ENCODE peak calls at places on chromosomes 1 and 21, in nine cellular contexts. Z, D, B, U, L, S, E, V and Y are unnamed samples.

GRCh38 chr1:174005032-174005431 is 17.1 kb downstream of the RC3H1 start:
- DNase-seq in B (no peak), E (no peak), Z (no peak), D (no peak), S (no peak), V (no peak), U (no peak), L (peak; percentile 34), Y (no peak)

GRCh38 chr1:36492491-36492890 is 9.8 kb upstream of the CSF3R start:
- DNase-seq in S (no peak), V (no peak), E (no peak), U (no peak), Z (no peak), D (no peak), B (no peak), L (no peak), Y (no peak)

GRCh38 chr1:6975371-6975770 is 190.1 kb downstream of the CAMTA1 start:
- DNase-seq in S (no peak), L (no peak), E (no peak), B (no peak), U (no peak), D (no peak), V (no peak), Z (no peak), Y (no peak)

GRCh38 chr1:40204855-40205254 is 42.9 kb upstream of the TMCO2 start:
- DNase-seq in L (no peak), B (no peak), U (no peak), D (no peak), E (no peak), S (no peak), V (no peak), Z (no peak), Y (no peak)

GRCh38 chr1:234689236-234689635 is 79.3 kb upstream of the IRF2BP2 start:
- DNase-seq in S (no peak), D (no peak), V (no peak), U (no peak), L (no peak), E (no peak), B (no peak), Z (no peak), Y (no peak)

GRCh38 chr1:170723518-170723917 is 59.6 kb downstream of the PRRX1 start:
- DNase-seq in D (no peak), L (no peak), S (peak; percentile 59), Z (no peak), U (no peak), E (no peak), B (no peak), V (no peak), Y (no peak)

GRCh38 chr1:155175281-155175926 is 1.8 kb downstream of the TRIM46 start:
- DNase-seq in L (no peak), Z (peak; percentile 52), V (no peak), E (no peak), U (no peak), B (peak; percentile 47), S (no peak), D (peak; percentile 59), Y (no peak)

GRCh38 chr1:30757196-30757949 is at the start of gene LAPTM5:
- DNase-seq in V (peak; percentile 65), D (peak; percentile 76), U (no peak), Z (peak; percentile 83), S (no peak), E (peak; percentile 68), B (peak; percentile 92), L (no peak), Y (peak; percentile 45)

GRCh38 chr1:47024138-47024856 is 828 bp downstream of the CYP4X1 start:
- DNase-seq in S (no peak), U (no peak), D (no peak), Z (no peak), V (no peak), L (no peak), B (no peak), E (no peak), Y (no peak)

GRCh38 chr1:9717193-9718005 is 65.9 kb downstream of the PIK3CD start:
- DNase-seq in U (peak; percentile 70), D (peak; percentile 75), L (no peak), S (no peak), B (peak; percentile 97), V (peak; percentile 46), Z (no peak), E (peak; percentile 61), Y (peak; percentile 49)
- H3K4me1 ChIP-seq in U (peaks cover 6% of the 10 kb centered on the region), D (no peaks in the 10 kb centered on the region), L (peaks cover 3% of the 10 kb centered on the region), S (peaks cover 18% of the 10 kb centered on the region), B (peaks cover 20% of the 10 kb centered on the region), V (no peaks in the 10 kb centered on the region), Z (no peaks in the 10 kb centered on the region), E (no peaks in the 10 kb centered on the region), Y (no peaks in the 10 kb centered on the region)

GRCh38 chr1:23791434-23792047 is 596 bp downstream of the LYPLA2 start:
- DNase-seq in Z (peak; percentile 58), D (no peak), V (no peak), U (no peak), S (peak; percentile 39), B (no peak), E (no peak), L (no peak), Y (peak; percentile 56)

GRCh38 chr1:23788695-23789094 is 2.2 kb upstream of the LYPLA2 start:
- DNase-seq in V (no peak), Z (no peak), U (no peak), D (no peak), L (no peak), B (no peak), E (peak; percentile 12), S (no peak), Y (no peak)

GRCh38 chr1:23792151-23792945 is 1.4 kb downstream of the LYPLA2 start:
- DNase-seq in V (no peak), S (no peak), L (no peak), B (no peak), E (peak; percentile 36), U (no peak), Z (no peak), D (no peak), Y (no peak)

GRCh38 chr1:23793018-23793781 is 2.3 kb downstream of the LYPLA2 start:
- DNase-seq in Z (peak; percentile 76), D (peak; percentile 74), U (no peak), S (no peak), B (no peak), V (no peak), E (peak; percentile 63), L (no peak), Y (no peak)

GRCh38 chr1:23790696-23791433 is at the start of gene LYPLA2:
- DNase-seq in V (peak; percentile 94), U (peak; percentile 41), S (peak; percentile 87), Z (peak; percentile 95), D (peak; percentile 97), E (peak; percentile 97), L (peak; percentile 86), B (peak; percentile 96), Y (peak; percentile 97)
- H3K36me3 ChIP-seq in V (peaks cover 62% of the 10 kb centered on the region), U (peaks cover 68% of the 10 kb centered on the region), S (peaks cover 25% of the 10 kb centered on the region), Z (peaks cover 2% of the 10 kb centered on the region), D (peaks cover 50% of the 10 kb centered on the region), E (peaks cover 12% of the 10 kb centered on the region), L (peaks cover 25% of the 10 kb centered on the region), B (peaks cover 59% of the 10 kb centered on the region), Y (peaks cover 44% of the 10 kb centered on the region)

GRCh38 chr1:162873671-162874666 is 13.0 kb upstream of the CCDC190 start:
- DNase-seq in E (no peak), Z (no peak), D (no peak), S (peak; percentile 89), L (peak; percentile 85), B (no peak), U (no peak), V (no peak), Y (no peak)
- TF ChIP-seq CTCF in E (no peak), Z (no peak), D (no peak), S (peak; percentile 51), L (peak; percentile 36), B (no peak), U (no peak), V (no peak), Y (no peak)

DNA sequence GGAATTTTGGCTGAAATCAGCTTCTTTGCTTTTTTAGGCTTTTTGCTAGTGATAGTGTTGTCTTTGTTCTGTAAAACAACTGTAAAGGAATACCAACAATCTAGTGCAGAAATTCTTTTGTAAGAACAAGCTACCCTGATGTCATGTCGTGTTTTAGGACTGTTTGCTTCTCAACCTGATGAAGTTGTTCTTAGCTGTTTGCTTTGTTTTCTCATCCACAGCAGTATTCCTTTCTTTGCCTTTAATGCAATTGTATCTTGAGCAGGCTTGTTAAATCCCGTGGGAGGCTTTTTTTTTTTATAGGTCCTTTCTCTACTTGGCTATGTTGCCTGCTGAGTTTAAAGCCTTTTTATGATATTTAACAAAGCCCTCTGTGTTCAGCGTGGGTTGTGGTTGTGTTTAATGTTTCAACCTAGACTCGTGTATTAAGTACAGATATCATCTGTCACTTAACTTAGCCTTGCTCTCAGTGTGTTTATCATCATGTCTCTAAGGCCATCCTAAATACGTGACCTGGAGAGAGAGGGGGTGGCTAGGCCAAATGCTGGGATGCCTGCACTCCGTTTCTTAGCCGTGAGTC is 31.6 kb downstream of the ADARB1 start:
- DNase-seq in B (no peak), E (no peak), U (no peak), V (no peak), S (no peak), L (no peak), D (no peak), Z (no peak), Y (no peak)
- H3K4me1 ChIP-seq in B (peaks cover 14% of the 10 kb centered on the region), E (peaks cover 81% of the 10 kb centered on the region), U (peaks cover 14% of the 10 kb centered on the region), V (peaks cover 78% of the 10 kb centered on the region), S (peaks cover 26% of the 10 kb centered on the region), L (peaks cover 26% of the 10 kb centered on the region), D (peaks cover 10% of the 10 kb centered on the region), Z (no peaks in the 10 kb centered on the region), Y (peaks cover 67% of the 10 kb centered on the region)

GRCh38 chr21:44065428-44065827 is 41.8 kb upstream of the PWP2 start:
- DNase-seq in V (no peak), S (no peak), B (peak; percentile 88), Z (no peak), U (no peak), L (peak; percentile 57), D (peak; percentile 57), E (no peak), Y (no peak)

GRCh38 chr21:44066116-44066515 is 41.1 kb upstream of the PWP2 start:
- DNase-seq in D (peak; percentile 30), Z (no peak), V (no peak), B (no peak), U (no peak), L (no peak), S (no peak), E (no peak), Y (no peak)

GRCh38 chr21:44064852-44065403 is 42.3 kb upstream of the PWP2 start:
- DNase-seq in E (no peak), S (no peak), U (no peak), Z (no peak), L (no peak), B (no peak), D (peak; percentile 27), V (no peak), Y (no peak)

GRCh38 chr21:44070391-44070790 is 36.8 kb upstream of the PWP2 start:
- DNase-seq in S (no peak), L (no peak), D (no peak), V (no peak), B (no peak), U (no peak), Z (no peak), E (no peak), Y (no peak)

GRCh38 chr21:44067011-44067839 is 40.0 kb upstream of the PWP2 start:
- DNase-seq in Z (no peak), E (no peak), U (no peak), L (no peak), B (no peak), D (peak; percentile 43), S (no peak), V (no peak), Y (no peak)
- H3K36me3 ChIP-seq in Z (peaks cover 7% of the 10 kb centered on the region), E (no peaks in the 10 kb centered on the region), U (peaks cover 90% of the 10 kb centered on the region), L (peaks cover 43% of the 10 kb centered on the region), B (peaks cover 88% of the 10 kb centered on the region), D (peaks cover 26% of the 10 kb centered on the region), S (peaks cover 37% of the 10 kb centered on the region), V (peaks cover 93% of the 10 kb centered on the region), Y (no peaks in the 10 kb centered on the region)